ENCODE peak calls at places on chromosomes 2 and 18, in four cellular contexts. Z, K, I and Q are unnamed samples.

GRCh38 chr2:186533717-186534116 is 47.7 kb downstream of the ZC3H15 start:
- DNase-seq in Z (no peak), K (no peak), I (no peak), Q (no peak)

GRCh38 chr2:207487650-207488315 is 42.0 kb upstream of the CREB1 start:
- DNase-seq in Z (no peak), K (no peak), I (no peak), Q (no peak)

GRCh38 chr18:63063171-63063570 is 256.4 kb downstream of the BCL2 start:
- DNase-seq in Z (peak; percentile 8), K (no peak), I (no peak), Q (no peak)

GRCh38 chr2:177397501-177398289 is 5.1 kb downstream of the AGPS start:
- DNase-seq in Z (peak; percentile 54), K (no peak), I (peak; percentile 62), Q (no peak)

GRCh38 chr2:218029366-218030360 is 26.9 kb upstream of the TNS1 start:
- DNase-seq in Z (no peak), K (no peak), I (no peak), Q (no peak)

GRCh38 chr18:12394428-12394827 is 13.3 kb upstream of the PRELID3A start:
- DNase-seq in Z (peak; percentile 58), K (no peak), I (peak; percentile 52), Q (no peak)

GRCh38 chr2:234633581-234634230 is 136.8 kb upstream of the ARL4C start:
- DNase-seq in Z (no peak), K (no peak), I (no peak), Q (no peak)

GRCh38 chr2:229575569-229576315 is 138.6 kb downstream of the DNER start:
- DNase-seq in Z (no peak), K (no peak), I (no peak), Q (no peak)

GRCh38 chr18:74226666-74227065 is 65.1 kb downstream of the CYB5A start:
- DNase-seq in Z (no peak), K (no peak), I (no peak), Q (no peak)

GRCh38 chr18:59884331-59884730 is 15.5 kb upstream of the PMAIP1 start:
- DNase-seq in Z (no peak), K (no peak), I (no peak), Q (no peak)

GRCh38 chr2:217331577-217332139 is 471.8 kb upstream of the TNP1 start:
- DNase-seq in Z (peak; percentile 83), K (no peak), I (no peak), Q (peak; percentile 10)

GRCh38 chr2:144524190-144524957 is 4.5 kb upstream of the ZEB2 start:
- DNase-seq in Z (peak; percentile 21), K (no peak), I (peak; percentile 78), Q (peak; percentile 80)

GRCh38 chr2:200888719-200889625 is at the start of the genes NIF3L1 and PPIL3:
- DNase-seq in Z (peak; percentile 97), K (peak; percentile 91), I (peak; percentile 100), Q (peak; percentile 94)

GRCh38 chr18:48828713-48829442 is 121.9 kb downstream of the SMAD7 start:
- DNase-seq in Z (no peak), K (no peak), I (no peak), Q (peak; percentile 58)

GRCh38 chr18:2111456-2111855 is 459.8 kb downstream of the METTL4 start:
- DNase-seq in Z (no peak), K (no peak), I (no peak), Q (no peak)

GRCh38 chr2:118705032-118705431 is 142.4 kb downstream of the EN1 start:
- DNase-seq in Z (no peak), K (no peak), I (no peak), Q (no peak)

GRCh38 chr2:160427629-160428424 is 65.8 kb downstream of the RBMS1 start:
- DNase-seq in Z (no peak), K (no peak), I (peak; percentile 84), Q (no peak)

GRCh38 chr2:113126845-113127645 is at the start of gene IL1RN:
- DNase-seq in Z (no peak), K (no peak), I (peak; percentile 95), Q (no peak)

GRCh38 chr18:6714027-6714426 is 15.5 kb upstream of the ARHGAP28 start:
- DNase-seq in Z (no peak), K (no peak), I (no peak), Q (no peak)

GRCh38 chr18:57080479-57080878 is 66.4 kb upstream of the BOD1L2 start:
- DNase-seq in Z (no peak), K (no peak), I (no peak), Q (no peak)

GRCh38 chr18:60508108-60508507 is 135.5 kb upstream of the MC4R start:
- DNase-seq in Z (no peak), K (no peak), I (no peak), Q (no peak)

GRCh38 chr2:88765154-88765948 is 73.9 kb downstream of the RPIA start:
- DNase-seq in Z (peak; percentile 10), K (no peak), I (no peak), Q (peak; percentile 54)

GRCh38 chr2:172196768-172197322 is 94.1 kb upstream of the DLX2 start:
- DNase-seq in Z (peak; percentile 26), K (no peak), I (peak; percentile 94), Q (no peak)

GRCh38 chr2:64277101-64277849 is 133.1 kb upstream of the PELI1 start:
- DNase-seq in Z (peak; percentile 54), K (no peak), I (peak; percentile 48), Q (no peak)

GRCh38 chr2:96868555-96869280 is 1.2 kb downstream of the SEMA4C start:
- DNase-seq in Z (peak; percentile 85), K (peak; percentile 87), I (peak; percentile 96), Q (peak; percentile 88)

GRCh38 chr2:218261424-218262273 is 834 bp downstream of the GPBAR1 start:
- DNase-seq in Z (no peak), K (no peak), I (peak; percentile 60), Q (peak; percentile 30)

GRCh38 chr2:120287183-120288015 is 34.7 kb downstream of the RALB start:
- DNase-seq in Z (peak; percentile 41), K (peak; percentile 75), I (peak; percentile 36), Q (no peak)

GRCh38 chr2:120291464-120292311 is 39.0 kb downstream of the RALB start:
- DNase-seq in Z (peak; percentile 35), K (no peak), I (no peak), Q (no peak)

GRCh38 chr2:120290737-120291136 is 38.1 kb downstream of the RALB start:
- DNase-seq in Z (no peak), K (no peak), I (no peak), Q (no peak)

GRCh38 chr2:120288016-120288373 is 35.3 kb downstream of the RALB start:
- DNase-seq in Z (no peak), K (no peak), I (no peak), Q (no peak)

GRCh38 chr2:120289221-120289906 is 36.7 kb downstream of the RALB start:
- DNase-seq in Z (no peak), K (no peak), I (no peak), Q (no peak)
- TF ChIP-seq CTCF in Z (no peak), K (no peak), I (no peak), Q (no peak)

GRCh38 chr2:29305762-29306161 is 190.5 kb downstream of the CLIP4 start:
- DNase-seq in Z (no peak), K (no peak), I (no peak), Q (no peak)
- TF ChIP-seq CTCF in Z (no peak), K (no peak), I (no peak), Q (no peak)

GRCh38 chr2:41496908-41497307 is 550.9 kb upstream of the PKDCC start:
- DNase-seq in Z (no peak), K (no peak), I (peak; percentile 11), Q (no peak)
- TF ChIP-seq CTCF in Z (peak; percentile 29), K (no peak), I (peak; percentile 38), Q (no peak)

GRCh38 chr2:57558312-57558711 is 488.3 kb upstream of the VRK2 start:
- DNase-seq in Z (no peak), K (no peak), I (no peak), Q (no peak)

GRCh38 chr2:57550912-57551311 is 495.7 kb upstream of the VRK2 start:
- DNase-seq in Z (no peak), K (no peak), I (no peak), Q (no peak)

GRCh38 chr2:57549642-57550102 is 496.9 kb upstream of the VRK2 start:
- DNase-seq in Z (peak; percentile 14), K (peak; percentile 4), I (peak; percentile 61), Q (no peak)

DNA sequence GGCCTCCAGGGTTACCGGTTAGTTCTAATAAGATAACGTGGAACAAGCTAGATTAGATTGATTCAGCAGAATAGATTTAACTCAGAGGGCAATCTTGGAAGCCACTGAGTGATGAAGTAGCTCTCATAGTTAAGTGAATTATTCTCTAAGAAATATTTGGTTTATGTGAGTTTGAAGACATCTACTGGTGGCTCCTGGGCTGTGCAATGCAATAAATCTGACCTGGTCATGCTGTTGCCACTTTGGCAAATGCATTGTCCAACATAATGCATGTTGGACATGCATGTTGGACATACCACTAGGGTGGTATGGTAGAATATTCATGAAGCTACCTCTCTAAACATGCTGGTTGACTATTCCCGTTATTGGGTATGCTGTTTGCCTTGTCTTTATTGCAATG is 493.7 kb upstream of the VRK2 start:
- DNase-seq in Z (no peak), K (no peak), I (peak; percentile 4), Q (no peak)
- TF ChIP-seq CTCF in Z (no peak), K (no peak), I (no peak), Q (no peak)

GRCh38 chr2:203745267-203745666 is 38.8 kb downstream of the CD28 start:
- DNase-seq in Z (no peak), K (no peak), I (no peak), Q (no peak)
- TF ChIP-seq CTCF in Z (no peak), K (no peak), I (no peak), Q (no peak)